ENCODE peak calls at places on chromosomes 6 and 20, in four cellular contexts. One of them, this sample, is unnamed. For H3K36me3, the result is how much of the 10 kb centered on the place peaks cover.

GRCh38 chr20:50487397-50487796 is 22.8 kb upstream of the PTPN1 start:
- DNase-seq in fibroblast of lung: no peak
- DNase-seq in ovary: no peak
- DNase-seq in body of pancreas: no peak
- DNase-seq in this sample: no peak

GRCh38 chr6:10968776-10969175 is 75.3 kb downstream of the ELOVL2 start:
- DNase-seq in fibroblast of lung: peak
- DNase-seq in ovary: no peak
- DNase-seq in body of pancreas: no peak
- DNase-seq in this sample: no peak

GRCh38 chr6:36340671-36341454 is 4.2 kb upstream of the BNIP5 start:
- DNase-seq in fibroblast of lung: peak
- DNase-seq in ovary: peak
- DNase-seq in body of pancreas: peak
- DNase-seq in this sample: peak

GRCh38 chr6:168088161-168089106 is 9.4 kb upstream of the FRMD1 start:
- DNase-seq in fibroblast of lung: peak
- DNase-seq in ovary: peak
- DNase-seq in body of pancreas: no peak
- DNase-seq in this sample: peak

GRCh38 chr20:53829706-53830521 is 236.3 kb upstream of the ZNF217 start:
- DNase-seq in fibroblast of lung: peak
- DNase-seq in ovary: no peak
- DNase-seq in body of pancreas: peak
- DNase-seq in this sample: no peak

GRCh38 chr20:346640-347316 is at the start of gene NRSN2:
- DNase-seq in fibroblast of lung: peak
- DNase-seq in ovary: peak
- DNase-seq in body of pancreas: peak
- DNase-seq in this sample: peak

GRCh38 chr6:13859871-13860555 is 45.7 kb upstream of the MCUR1 start:
- DNase-seq in fibroblast of lung: peak
- DNase-seq in ovary: no peak
- DNase-seq in body of pancreas: peak
- DNase-seq in this sample: no peak

GRCh38 chr6:24329451-24329850 is 28.4 kb downstream of the DCDC2 start:
- DNase-seq in fibroblast of lung: peak
- DNase-seq in ovary: no peak
- DNase-seq in body of pancreas: no peak
- DNase-seq in this sample: no peak

GRCh38 chr6:137926985-137927384 is 59.9 kb downstream of the TNFAIP3 start:
- DNase-seq in fibroblast of lung: no peak
- DNase-seq in ovary: no peak
- DNase-seq in body of pancreas: no peak
- DNase-seq in this sample: no peak

GRCh38 chr20:37151529-37151928 is 27.6 kb upstream of the RPN2 start:
- DNase-seq in fibroblast of lung: no peak
- DNase-seq in ovary: no peak
- DNase-seq in body of pancreas: no peak
- DNase-seq in this sample: no peak

GRCh38 chr20:43955244-43956191 is 40.9 kb downstream of the TOX2 start:
- DNase-seq in fibroblast of lung: peak
- DNase-seq in ovary: no peak
- DNase-seq in body of pancreas: no peak
- DNase-seq in this sample: no peak

GRCh38 chr6:33914519-33915120 is 110.8 kb upstream of the MLN start:
- DNase-seq in fibroblast of lung: no peak
- DNase-seq in ovary: no peak
- DNase-seq in body of pancreas: no peak
- DNase-seq in this sample: no peak

GRCh38 chr6:157054531-157054979 is 268.8 kb downstream of the TMEM242 start:
- DNase-seq in fibroblast of lung: no peak
- DNase-seq in ovary: no peak
- DNase-seq in body of pancreas: no peak
- DNase-seq in this sample: no peak

GRCh38 chr6:29968130-29968529 is 25.8 kb downstream of the HLA-A start:
- DNase-seq in fibroblast of lung: peak
- DNase-seq in ovary: no peak
- DNase-seq in body of pancreas: peak
- DNase-seq in this sample: no peak

GRCh38 chr6:168437751-168438150 is 3.2 kb upstream of the SMOC2 start:
- DNase-seq in fibroblast of lung: no peak
- DNase-seq in ovary: no peak
- DNase-seq in body of pancreas: no peak
- DNase-seq in this sample: no peak

GRCh38 chr6:30352550-30352949 is 7.6 kb downstream of the RPP21 start:
- DNase-seq in fibroblast of lung: no peak
- DNase-seq in ovary: no peak
- DNase-seq in body of pancreas: no peak
- DNase-seq in this sample: no peak

GRCh38 chr6:441126-441920 is 49.8 kb downstream of the IRF4 start:
- DNase-seq in fibroblast of lung: no peak
- DNase-seq in ovary: no peak
- DNase-seq in body of pancreas: no peak
- DNase-seq in this sample: no peak

GRCh38 chr6:85942844-85943243 is 300.2 kb upstream of the SYNCRIP start:
- DNase-seq in fibroblast of lung: no peak
- DNase-seq in ovary: no peak
- DNase-seq in body of pancreas: no peak
- DNase-seq in this sample: no peak

GRCh38 chr6:156955494-156956183 is 178.5 kb downstream of the ARID1B start:
- DNase-seq in fibroblast of lung: no peak
- DNase-seq in ovary: no peak
- DNase-seq in body of pancreas: peak
- DNase-seq in this sample: peak

GRCh38 chr6:111750753-111751684 is 122.2 kb downstream of the FYN start:
- DNase-seq in fibroblast of lung: peak
- DNase-seq in ovary: no peak
- DNase-seq in body of pancreas: no peak
- DNase-seq in this sample: no peak

GRCh38 chr6:15108383-15108715 is 137.5 kb upstream of the JARID2 start:
- DNase-seq in fibroblast of lung: no peak
- DNase-seq in ovary: no peak
- DNase-seq in body of pancreas: no peak
- DNase-seq in this sample: no peak

GRCh38 chr6:152201134-152201533 is 393.7 kb downstream of the ESR1 start:
- DNase-seq in fibroblast of lung: no peak
- DNase-seq in ovary: no peak
- DNase-seq in body of pancreas: no peak
- DNase-seq in this sample: no peak

GRCh38 chr6:152209211-152209610 is 401.7 kb downstream of the ESR1 start:
- DNase-seq in fibroblast of lung: no peak
- DNase-seq in ovary: no peak
- DNase-seq in body of pancreas: no peak
- DNase-seq in this sample: no peak

GRCh38 chr6:152204584-152204983 is 397.1 kb downstream of the ESR1 start:
- DNase-seq in fibroblast of lung: no peak
- DNase-seq in ovary: no peak
- DNase-seq in body of pancreas: no peak
- DNase-seq in this sample: no peak

GRCh38 chr6:152207915-152208714 is 400.6 kb downstream of the ESR1 start:
- DNase-seq in fibroblast of lung: no peak
- DNase-seq in ovary: no peak
- DNase-seq in body of pancreas: peak
- DNase-seq in this sample: no peak

GRCh38 chr6:152206072-152206818 is 398.8 kb downstream of the ESR1 start:
- DNase-seq in fibroblast of lung: no peak
- DNase-seq in ovary: no peak
- DNase-seq in body of pancreas: peak
- DNase-seq in this sample: peak
- TF ChIP-seq CTCF in fibroblast of lung: peak
- TF ChIP-seq CTCF in ovary: no peak
- TF ChIP-seq CTCF in body of pancreas: peak
- TF ChIP-seq CTCF in this sample: peak

GRCh38 chr20:64029293-64030117 is 6.5 kb upstream of the C20orf204 start:
- DNase-seq in fibroblast of lung: no peak
- DNase-seq in ovary: no peak
- DNase-seq in body of pancreas: no peak
- DNase-seq in this sample: no peak
- H3K36me3 ChIP-seq in fibroblast of lung: under half
- H3K36me3 ChIP-seq in ovary: under half
- H3K36me3 ChIP-seq in body of pancreas: under half
- H3K36me3 ChIP-seq in this sample: under half

GRCh38 chr6:158226655-158227512 is 58.7 kb downstream of the GTF2H5 start:
- DNase-seq in fibroblast of lung: no peak
- DNase-seq in ovary: no peak
- DNase-seq in body of pancreas: peak
- DNase-seq in this sample: no peak
- TF ChIP-seq CTCF in fibroblast of lung: no peak
- TF ChIP-seq CTCF in ovary: no peak
- TF ChIP-seq CTCF in body of pancreas: peak
- TF ChIP-seq CTCF in this sample: no peak

DNA sequence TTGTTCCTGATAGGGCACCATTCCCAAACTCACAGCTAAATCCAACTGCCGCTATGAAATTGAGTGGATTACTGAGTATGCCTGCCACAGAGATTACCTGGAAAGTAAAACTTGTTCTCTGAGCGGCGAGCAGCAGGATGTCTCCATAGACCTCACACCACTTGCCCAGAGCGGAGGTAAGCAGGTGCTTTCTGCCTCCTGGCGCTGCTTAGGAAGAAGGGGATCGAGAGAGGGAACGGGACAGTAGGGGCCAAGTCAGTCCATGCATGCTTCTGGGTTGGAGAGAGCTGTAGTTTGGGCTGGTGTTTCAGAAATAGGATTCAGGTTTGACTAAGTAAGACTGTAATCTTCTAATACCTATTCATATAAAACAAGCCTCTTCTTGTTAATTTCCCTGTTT is 63.7 kb downstream of the IGF2R start:
- DNase-seq in fibroblast of lung: no peak
- DNase-seq in ovary: no peak
- DNase-seq in body of pancreas: no peak
- DNase-seq in this sample: no peak
- H3K36me3 ChIP-seq in fibroblast of lung: under half
- H3K36me3 ChIP-seq in ovary: under half
- H3K36me3 ChIP-seq in body of pancreas: under half
- H3K36me3 ChIP-seq in this sample: under half

DNA sequence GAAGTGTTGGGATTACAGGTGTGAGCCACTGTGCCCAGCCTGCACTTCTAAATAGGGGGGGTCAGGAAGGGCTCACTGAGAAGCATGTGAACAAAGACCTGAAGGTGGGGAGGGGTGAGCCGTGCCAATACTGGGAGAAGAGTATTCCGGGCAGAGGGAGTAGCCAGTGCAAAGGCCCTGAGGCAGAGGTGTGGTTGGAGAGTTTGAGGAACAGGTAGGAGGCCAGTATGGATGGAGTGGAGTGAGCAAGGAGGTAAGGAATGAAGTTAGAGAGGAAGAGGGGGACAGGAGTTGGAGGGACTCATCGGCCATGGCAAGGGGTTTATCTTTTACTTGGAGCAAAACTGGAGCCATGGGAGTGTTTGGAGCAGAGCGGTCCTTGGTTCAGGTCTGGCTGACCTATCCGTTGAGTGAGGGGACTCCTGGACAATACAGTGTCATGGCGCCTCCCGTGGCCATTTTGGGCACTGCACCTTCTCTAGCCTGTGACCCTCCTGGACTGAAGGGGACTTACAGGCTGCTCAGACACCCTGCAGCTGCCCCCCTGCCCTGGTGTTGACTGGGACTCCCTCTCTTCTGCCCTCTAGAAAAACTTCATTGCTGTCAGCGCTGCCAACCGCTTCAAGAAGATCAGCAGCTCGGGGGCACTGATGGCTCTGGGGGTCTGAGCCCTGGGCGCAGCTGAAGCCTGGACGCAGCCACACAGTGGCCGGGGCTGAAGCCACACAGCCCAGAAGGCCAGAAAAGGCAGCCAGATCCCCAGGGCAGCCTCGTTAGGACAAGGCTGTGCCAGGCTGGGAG is 12.1 kb downstream of the FOXS1 start:
- DNase-seq in fibroblast of lung: no peak
- DNase-seq in ovary: peak
- DNase-seq in body of pancreas: peak
- DNase-seq in this sample: peak
- TF ChIP-seq CTCF in fibroblast of lung: peak
- TF ChIP-seq CTCF in ovary: peak
- TF ChIP-seq CTCF in body of pancreas: peak
- TF ChIP-seq CTCF in this sample: peak

DNA sequence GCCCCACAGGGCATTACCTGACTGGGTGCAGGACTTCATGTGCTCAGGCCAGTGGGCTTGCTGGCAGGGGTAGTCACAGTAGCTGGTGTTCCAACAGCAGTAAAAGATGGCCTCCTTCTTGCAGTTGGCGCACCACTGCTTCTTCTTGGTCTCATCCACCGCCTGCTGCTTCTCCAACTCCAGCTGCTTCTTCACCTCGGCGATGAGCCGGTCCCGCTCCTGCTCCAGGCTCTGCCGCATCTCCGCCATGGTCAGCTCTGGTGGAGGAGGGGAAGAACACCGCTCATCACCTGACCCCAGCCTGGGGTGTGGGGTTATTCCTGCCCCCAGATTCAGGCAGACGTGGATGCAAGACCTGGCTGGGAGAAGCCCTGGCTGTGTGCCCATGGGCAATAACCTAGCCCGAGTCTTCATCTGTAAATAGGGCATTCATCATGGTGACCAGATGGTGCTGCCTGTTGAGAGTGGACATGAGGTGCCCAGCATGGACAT is 132.2 kb downstream of the ZMYND8 start:
- DNase-seq in fibroblast of lung: no peak
- DNase-seq in ovary: no peak
- DNase-seq in body of pancreas: no peak
- DNase-seq in this sample: peak
- H3K36me3 ChIP-seq in fibroblast of lung: under half
- H3K36me3 ChIP-seq in ovary: under half
- H3K36me3 ChIP-seq in body of pancreas: under half
- H3K36me3 ChIP-seq in this sample: under half

GRCh38 chr6:44253307-44254101 is 3.8 kb downstream of the SLC35B2 start:
- DNase-seq in fibroblast of lung: no peak
- DNase-seq in ovary: peak
- DNase-seq in body of pancreas: peak
- DNase-seq in this sample: peak
- TF ChIP-seq CTCF in fibroblast of lung: peak
- TF ChIP-seq CTCF in ovary: peak
- TF ChIP-seq CTCF in body of pancreas: peak
- TF ChIP-seq CTCF in this sample: peak

GRCh38 chr20:23574977-23575376 is 6.7 kb upstream of the CST9L start:
- DNase-seq in fibroblast of lung: no peak
- DNase-seq in ovary: no peak
- DNase-seq in body of pancreas: no peak
- DNase-seq in this sample: no peak
- H3K36me3 ChIP-seq in fibroblast of lung: under half
- H3K36me3 ChIP-seq in ovary: under half
- H3K36me3 ChIP-seq in body of pancreas: under half
- H3K36me3 ChIP-seq in this sample: under half

DNA sequence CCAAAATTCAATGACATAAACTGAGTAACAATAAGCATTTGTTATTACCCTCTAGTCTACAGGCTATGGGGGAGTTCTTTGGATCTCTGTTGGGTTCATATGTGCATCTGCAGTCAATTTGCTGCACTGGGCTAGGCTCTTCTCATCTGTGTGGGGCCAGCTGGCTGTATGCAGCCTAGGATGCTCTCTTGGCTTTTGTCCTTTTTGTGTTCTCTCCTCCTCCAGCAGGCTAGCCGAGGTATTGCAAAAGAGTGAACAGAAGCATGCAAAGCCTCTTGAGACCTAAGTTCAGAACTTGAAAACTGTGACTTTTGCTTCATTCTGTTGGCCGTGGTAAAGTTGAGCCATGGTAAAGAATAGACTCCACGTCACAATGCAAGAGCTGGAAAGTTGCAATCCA is 62.8 kb upstream of the FOXO3 start:
- DNase-seq in fibroblast of lung: peak
- DNase-seq in ovary: no peak
- DNase-seq in body of pancreas: peak
- DNase-seq in this sample: no peak
- TF ChIP-seq CTCF in fibroblast of lung: peak
- TF ChIP-seq CTCF in ovary: no peak
- TF ChIP-seq CTCF in body of pancreas: peak
- TF ChIP-seq CTCF in this sample: no peak